ENCODE peak calls at places on chromosomes 6 and 20, in five cellular contexts. G is breast epithelium, W is body of pancreas, Z is adrenal gland, X is HCT116. P is an unnamed sample.
A peak's percentile ranks its signal among the peaks of the same experiment; 100 is the strongest.

GRCh38 chr20:17316316-17317038 is 89.6 kb downstream of the PCSK2 start:
- DNase-seq in Z (no peak), W (no peak), X (no peak), G (no peak), P (no peak)

GRCh38 chr6:8821921-8822512 is 386.7 kb upstream of the SLC35B3 start:
- DNase-seq in W (no peak), Z (no peak), G (no peak), X (no peak), P (no peak)

GRCh38 chr20:15609956-15610355 is 963.3 kb downstream of the KIF16B start:
- DNase-seq in W (no peak), Z (no peak), G (no peak), X (no peak), P (no peak)

GRCh38 chr6:161169060-161169459 is 104.8 kb downstream of the AGPAT4 start:
- DNase-seq in Z (no peak), W (no peak), X (no peak), G (no peak), P (no peak)

GRCh38 chr6:5937516-5937915 is 69.2 kb downstream of the NRN1 start:
- DNase-seq in X (no peak), G (no peak), W (no peak), Z (no peak), P (no peak)

GRCh38 chr6:140174509-140174908 is 800.1 kb upstream of the CITED2 start:
- DNase-seq in G (no peak), W (no peak), X (peak; percentile 8), Z (no peak), P (no peak)

GRCh38 chr20:24798930-24799705 is 150.0 kb upstream of the CST7 start:
- DNase-seq in G (no peak), X (no peak), Z (no peak), W (no peak), P (no peak)

GRCh38 chr6:109321752-109322151 is 60.5 kb downstream of the CD164 start:
- DNase-seq in G (no peak), W (no peak), X (no peak), Z (no peak), P (no peak)

GRCh38 chr20:17543531-17543961 is 12.4 kb upstream of the BFSP1 start:
- DNase-seq in X (no peak), W (no peak), Z (no peak), G (no peak), P (no peak)

GRCh38 chr20:56752274-56752673 is 123.2 kb downstream of the TFAP2C start:
- DNase-seq in Z (no peak), W (no peak), X (no peak), G (no peak), P (no peak)

GRCh38 chr6:5142915-5143314 is 57.8 kb downstream of the PPP1R3G start:
- DNase-seq in W (no peak), X (no peak), Z (no peak), G (no peak), P (no peak)

GRCh38 chr6:44661221-44661609 is 273.7 kb downstream of the CDC5L start:
- DNase-seq in Z (no peak), X (no peak), G (no peak), W (no peak), P (no peak)

GRCh38 chr6:163324326-163324927 is 90.1 kb upstream of the QKI start:
- DNase-seq in G (no peak), W (no peak), Z (no peak), X (no peak), P (no peak)

GRCh38 chr6:14638932-14639875 is 521.6 kb downstream of the CD83 start:
- DNase-seq in Z (peak; percentile 22), X (no peak), W (no peak), G (no peak), P (peak; percentile 32)

GRCh38 chr6:159038914-159039884 is 5.6 kb downstream of the TAGAP start:
- DNase-seq in W (no peak), G (no peak), Z (no peak), X (no peak), P (no peak)

GRCh38 chr6:89638320-89639195 is at the start of gene LYRM2:
- DNase-seq in X (peak; percentile 78), G (peak; percentile 95), W (peak; percentile 96), Z (peak; percentile 97), P (peak; percentile 93)

GRCh38 chr6:225121-225721 is 67.1 kb upstream of the DUSP22 start:
- DNase-seq in X (no peak), G (no peak), W (no peak), Z (no peak), P (no peak)

GRCh38 chr6:42392871-42393270 is 58.9 kb downstream of the TRERF1 start:
- DNase-seq in W (no peak), G (no peak), Z (no peak), X (no peak), P (no peak)

GRCh38 chr6:83615025-83615999 is 93.6 kb downstream of the SNAP91 start:
- DNase-seq in W (no peak), X (peak; percentile 47), G (no peak), Z (no peak), P (peak; percentile 55)

GRCh38 chr6:151721671-151722070 is 85.8 kb upstream of the ESR1 start:
- DNase-seq in G (no peak), X (no peak), Z (no peak), W (no peak), P (no peak)

DNA sequence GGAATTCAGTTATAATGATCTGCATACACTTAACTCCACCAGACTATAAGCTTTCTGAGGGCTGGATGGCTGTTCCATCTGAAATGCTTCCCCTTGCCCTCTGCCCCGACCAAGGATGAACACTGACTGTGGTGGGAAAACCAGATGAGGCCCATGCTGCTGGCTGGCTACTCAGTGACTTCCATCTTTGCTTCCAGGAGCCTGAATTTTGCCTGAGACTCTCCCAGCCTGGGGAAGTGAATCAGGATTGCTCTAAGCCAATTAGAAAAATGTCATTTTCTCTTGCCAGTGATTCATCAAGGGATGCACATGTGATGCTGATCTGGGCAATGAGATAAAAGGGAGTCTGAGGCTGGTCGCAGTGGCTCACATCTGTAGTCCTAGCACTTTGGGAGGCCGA is 1.7 kb upstream of the TOMM34 start:
- DNase-seq in Z (peak; percentile 35), G (no peak), X (no peak), W (no peak), P (peak; percentile 53)
- TF ChIP-seq POLR2A in Z (no peak), G (no peak), X (no peak), W (no peak), P (no peak)

DNA sequence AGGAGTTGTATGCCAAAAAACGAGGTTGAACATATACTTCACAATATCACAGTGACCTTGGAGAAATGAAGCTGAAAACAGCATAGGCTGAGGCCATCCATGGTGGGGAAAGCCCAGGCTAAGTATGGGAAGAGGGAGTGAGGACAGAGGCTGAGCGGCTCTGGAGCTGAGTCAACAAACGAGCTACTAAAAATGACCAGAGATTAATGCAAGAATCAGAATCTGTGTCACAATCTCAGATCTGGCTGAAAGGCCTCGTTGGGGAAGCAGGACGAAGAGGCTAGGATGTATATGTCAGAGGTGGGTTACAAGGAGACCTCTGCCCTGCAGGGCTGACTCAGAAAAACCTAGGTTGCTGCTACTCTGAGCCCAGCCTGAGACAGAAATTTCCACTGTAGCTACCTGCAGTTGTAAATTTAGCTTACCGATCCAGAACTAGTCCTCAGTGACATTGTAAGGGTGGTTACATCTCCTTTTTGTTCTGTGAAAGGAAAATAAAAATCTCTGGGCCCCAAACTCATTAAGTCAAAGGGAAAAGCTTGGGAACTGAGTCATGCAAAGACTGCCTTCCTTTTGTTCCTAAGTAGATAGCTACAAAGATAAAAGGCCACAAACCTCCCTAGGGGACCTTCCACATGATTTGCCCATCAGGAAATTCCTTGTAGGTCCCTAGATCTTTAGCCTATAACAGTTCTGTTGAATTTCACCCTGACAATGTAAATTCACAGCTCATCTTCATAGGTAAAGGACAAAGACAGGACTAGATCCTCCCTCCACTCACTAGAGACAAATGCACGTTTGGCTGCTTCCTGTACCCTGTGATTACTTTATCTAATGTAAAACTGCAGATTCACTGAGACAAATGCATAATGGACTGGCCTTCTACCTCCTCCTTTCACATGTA is 8.5 kb upstream of the TUBB2A start:
- DNase-seq in X (no peak), G (no peak), W (no peak), Z (no peak), P (peak; percentile 34)
- TF ChIP-seq POLR2A in X (no peak), G (no peak), W (no peak), Z (no peak), P (no peak)

GRCh38 chr6:137903933-137904821 is 37.1 kb downstream of the TNFAIP3 start:
- DNase-seq in Z (no peak), G (no peak), W (no peak), X (peak; percentile 10), P (peak; percentile 79)
- TF ChIP-seq POLR2A in Z (no peak), G (no peak), W (no peak), X (no peak), P (no peak)

GRCh38 chr6:146895101-146895771 is 296.5 kb downstream of the ADGB start:
- DNase-seq in G (no peak), Z (no peak), W (no peak), X (no peak), P (no peak)
- TF ChIP-seq POLR2A in G (no peak), Z (no peak), W (no peak), X (no peak), P (no peak)

DNA sequence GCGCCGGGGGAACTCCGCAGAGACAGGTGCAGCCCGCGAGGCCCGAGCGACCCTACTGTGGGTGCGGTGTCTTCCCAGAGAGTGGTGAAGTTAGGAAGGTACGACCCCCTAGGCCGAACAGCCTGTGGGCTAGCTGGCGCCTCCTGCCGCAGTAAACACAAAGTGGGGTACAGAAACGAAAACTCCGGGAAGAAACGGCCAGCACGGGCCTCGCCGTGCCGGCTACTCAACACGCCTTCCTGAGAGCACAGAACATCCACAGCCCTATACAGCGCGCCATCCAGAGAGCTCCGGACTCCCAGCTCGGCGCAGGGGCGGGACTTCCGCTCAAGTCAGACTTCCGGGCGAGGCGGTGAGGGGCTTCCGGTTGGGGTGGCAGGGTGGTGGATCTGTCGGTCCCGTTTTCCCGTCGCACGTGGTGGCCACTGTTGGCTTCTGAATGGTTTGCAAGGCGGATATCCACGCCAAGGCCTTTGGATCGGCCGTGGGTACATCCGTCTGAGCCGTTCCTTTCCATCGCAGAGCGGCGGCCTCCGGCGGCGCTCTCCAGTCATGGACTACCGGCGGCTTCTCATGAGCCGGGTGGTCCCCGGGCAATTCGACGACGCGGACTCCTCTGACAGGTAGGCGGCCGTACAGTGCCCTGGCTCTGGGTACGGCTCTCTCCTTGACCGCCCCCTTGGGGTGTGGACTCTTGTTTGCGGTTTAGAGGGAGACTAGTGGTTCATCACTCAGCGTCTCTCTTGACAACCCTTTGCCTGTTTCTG is at the start of the genes CAGE1 and RIOK1:
- DNase-seq in W (peak; percentile 94), G (peak; percentile 94), Z (peak; percentile 97), X (peak; percentile 91), P (peak; percentile 97)
- TF ChIP-seq POLR2A in W (peak; percentile 95), G (peak; percentile 57), Z (peak; percentile 39), X (peak; percentile 93), P (peak; percentile 97)

GRCh38 chr6:80523029-80523428 is 416.6 kb downstream of the BCKDHB start:
- DNase-seq in G (no peak), X (no peak), Z (no peak), W (no peak), P (no peak)
- TF ChIP-seq POLR2A in G (no peak), X (no peak), Z (no peak), W (no peak), P (no peak)

GRCh38 chr6:32641122-32641521 is 3.9 kb downstream of the HLA-DQA1 start:
- DNase-seq in G (no peak), Z (no peak), W (no peak), X (no peak), P (no peak)

GRCh38 chr6:32643904-32644303 is 6.7 kb downstream of the HLA-DQA1 start:
- DNase-seq in W (no peak), X (no peak), G (no peak), Z (no peak), P (no peak)

GRCh38 chr6:32642707-32643106 is 5.5 kb downstream of the HLA-DQA1 start:
- DNase-seq in Z (no peak), X (no peak), G (no peak), W (no peak), P (no peak)

GRCh38 chr6:32639440-32640394 is 2.5 kb downstream of the HLA-DQA1 start:
- DNase-seq in Z (no peak), W (no peak), X (no peak), G (no peak), P (no peak)

GRCh38 chr6:32645047-32645703 is 8.0 kb downstream of the HLA-DQA1 start:
- DNase-seq in W (no peak), G (no peak), Z (no peak), X (no peak), P (no peak)
- TF ChIP-seq POLR2A in W (no peak), G (no peak), Z (no peak), X (no peak), P (no peak)

P was measured in erythroblast.